ENCODE peak calls at places on chromosomes 5 and 9, in five cellular contexts. U is CD8-positive, alpha-beta T cell; Q is HCT116; C is ovary; L is effector memory CD4-positive, alpha-beta T cell. K is an unnamed sample.

GRCh38 chr5:116446356-116447005 is 128.1 kb downstream of the SEMA6A start:
- DNase-seq in U (no peak), Q (no peak), C (no peak), L (no peak), K (no peak)

GRCh38 chr5:77859306-77859705 is 83.2 kb upstream of the TBCA start:
- DNase-seq in U (no peak), Q (no peak), C (no peak), L (no peak), K (no peak)

GRCh38 chr5:171342362-171343111 is 33.5 kb downstream of the TLX3 start:
- DNase-seq in U (peak; percentile 30), Q (peak; percentile 64), C (no peak), L (peak; percentile 15), K (no peak)

GRCh38 chr9:73548201-73548600 is 396.5 kb downstream of the ANXA1 start:
- DNase-seq in U (no peak), Q (no peak), C (no peak), L (no peak), K (no peak)

GRCh38 chr9:35367451-35367850 is 122.5 kb upstream of the RUSC2 start:
- DNase-seq in U (no peak), Q (no peak), C (no peak), L (no peak), K (no peak)

GRCh38 chr9:110069326-110070248 is 138.4 kb downstream of the C9orf152 start:
- DNase-seq in U (no peak), Q (no peak), C (no peak), L (no peak), K (no peak)

GRCh38 chr5:69493235-69493925 is 790 bp downstream of the OCLN start:
- DNase-seq in U (no peak), Q (no peak), C (no peak), L (no peak), K (no peak)

GRCh38 chr5:154756871-154757646 is 1.9 kb downstream of the LARP1 start:
- DNase-seq in U (peak; percentile 43), Q (no peak), C (peak; percentile 74), L (peak; percentile 25), K (peak; percentile 67)

GRCh38 chr9:121048175-121048574 is 1.9 kb downstream of the C5 start:
- DNase-seq in U (no peak), Q (no peak), C (no peak), L (no peak), K (no peak)

GRCh38 chr5:157710887-157711286 is 20.3 kb upstream of the THG1L start:
- DNase-seq in U (no peak), Q (no peak), C (no peak), L (no peak), K (no peak)

GRCh38 chr5:44870430-44870829 is 61.7 kb downstream of the MRPS30 start:
- DNase-seq in U (no peak), Q (no peak), C (no peak), L (no peak), K (no peak)

GRCh38 chr5:11803436-11803835 is 100.8 kb downstream of the CTNND2 start:
- DNase-seq in U (no peak), Q (no peak), C (no peak), L (no peak), K (no peak)

GRCh38 chr9:87910821-87911220 is 6.9 kb upstream of the SPATA31C1 start:
- DNase-seq in U (no peak), Q (no peak), C (no peak), L (no peak), K (no peak)

GRCh38 chr5:11182441-11183080 is 421.5 kb upstream of the DAP start:
- DNase-seq in U (no peak), Q (peak; percentile 18), C (no peak), L (no peak), K (no peak)

GRCh38 chr9:98142182-98142924 is 23.3 kb upstream of the TRIM14 start:
- DNase-seq in U (no peak), Q (no peak), C (no peak), L (no peak), K (no peak)

GRCh38 chr5:1273745-1274144 is 21.1 kb downstream of the TERT start:
- DNase-seq in U (no peak), Q (no peak), C (no peak), L (no peak), K (no peak)
- H3K9me3 ChIP-seq in U (no peaks in the 10 kb centered on the region), Q (no peaks in the 10 kb centered on the region), C (no peaks in the 10 kb centered on the region), L (no peaks in the 10 kb centered on the region), K (no peaks in the 10 kb centered on the region)

GRCh38 chr9:30944741-30945280 is 1439.6 kb upstream of the ACO1 start:
- DNase-seq in U (no peak), Q (no peak), C (no peak), L (no peak), K (no peak)
- H3K9me3 ChIP-seq in U (no peaks in the 10 kb centered on the region), Q (no peaks in the 10 kb centered on the region), C (no peaks in the 10 kb centered on the region), L (no peaks in the 10 kb centered on the region), K (no peaks in the 10 kb centered on the region)

GRCh38 chr9:37618817-37619216 is 26.4 kb upstream of the TOMM5 start:
- DNase-seq in U (no peak), Q (no peak), C (no peak), L (no peak), K (no peak)
- H3K9me3 ChIP-seq in U (no peaks in the 10 kb centered on the region), Q (no peaks in the 10 kb centered on the region), C (no peaks in the 10 kb centered on the region), L (no peaks in the 10 kb centered on the region), K (no peaks in the 10 kb centered on the region)

GRCh38 chr9:135919318-135919717 is 12.0 kb upstream of the CAMSAP1 start:
- DNase-seq in U (no peak), Q (no peak), C (no peak), L (no peak), K (no peak)

GRCh38 chr9:135920973-135921585 is 13.7 kb upstream of the CAMSAP1 start:
- DNase-seq in U (no peak), Q (no peak), C (no peak), L (no peak), K (no peak)

GRCh38 chr9:135914921-135915320 is 7.6 kb upstream of the CAMSAP1 start:
- DNase-seq in U (no peak), Q (no peak), C (no peak), L (no peak), K (no peak)

GRCh38 chr9:135920256-135920930 is 13.0 kb upstream of the CAMSAP1 start:
- DNase-seq in U (no peak), Q (no peak), C (no peak), L (no peak), K (no peak)

DNA sequence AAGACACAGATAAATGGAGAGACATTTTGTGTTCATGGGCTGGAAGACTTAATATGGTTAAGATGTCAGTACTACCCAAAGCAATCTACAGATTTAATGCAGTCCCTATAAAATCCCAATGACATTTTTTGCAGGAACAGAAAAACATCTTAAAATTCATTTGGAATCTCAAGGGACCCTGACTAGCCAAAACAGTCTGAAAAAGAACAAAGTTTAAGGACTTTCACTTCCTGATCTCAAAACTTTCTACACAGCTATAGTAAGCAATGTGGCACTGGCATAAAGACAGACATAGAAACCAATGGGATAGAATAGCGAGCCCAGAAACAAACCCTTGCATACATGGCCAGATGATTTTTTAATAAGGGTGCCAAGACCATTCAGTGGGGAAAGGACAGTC is 9.7 kb upstream of the CAMSAP1 start:
- DNase-seq in U (no peak), Q (no peak), C (no peak), L (no peak), K (no peak)
- H3K9me3 ChIP-seq in U (no peaks in the 10 kb centered on the region), Q (peaks cover 8% of the 10 kb centered on the region), C (no peaks in the 10 kb centered on the region), L (peaks cover 16% of the 10 kb centered on the region), K (peaks cover 9% of the 10 kb centered on the region)

GRCh38 chr5:103793595-103794182 is 231.1 kb upstream of the NUDT12 start:
- DNase-seq in U (no peak), Q (no peak), C (no peak), L (no peak), K (no peak)
- H3K9me3 ChIP-seq in U (peaks cover 5% of the 10 kb centered on the region), Q (peaks cover 5% of the 10 kb centered on the region), C (no peaks in the 10 kb centered on the region), L (peaks cover 5% of the 10 kb centered on the region), K (no peaks in the 10 kb centered on the region)

DNA sequence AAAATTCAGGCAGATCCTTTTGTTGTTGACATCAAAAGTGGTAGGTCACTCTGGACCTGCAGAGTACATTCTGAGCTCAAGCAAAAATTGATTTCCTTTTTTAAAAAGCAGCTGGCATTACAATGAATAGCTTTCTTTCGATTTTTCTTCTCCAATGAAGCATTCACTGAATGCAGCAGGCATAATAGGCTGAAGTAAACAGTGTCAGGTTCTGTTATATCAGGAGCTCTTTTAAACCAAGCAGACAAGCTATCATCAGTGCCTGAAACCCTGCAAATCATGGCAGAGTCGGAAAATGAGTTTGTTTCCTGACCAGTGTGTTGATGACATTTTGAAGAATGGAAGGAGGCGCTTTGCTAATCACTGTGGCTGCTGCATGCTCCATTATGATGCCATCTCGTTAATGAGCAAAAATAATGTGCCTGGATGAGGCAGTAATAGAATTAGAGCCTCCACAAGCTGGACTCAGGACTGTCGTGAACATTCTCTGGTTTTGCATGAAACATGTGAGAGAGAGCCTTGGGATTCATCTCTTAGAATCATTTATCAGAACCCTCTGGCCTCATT is 284.5 kb downstream of the ZNF608 start:
- DNase-seq in U (no peak), Q (no peak), C (no peak), L (no peak), K (no peak)
- H3K9me3 ChIP-seq in U (no peaks in the 10 kb centered on the region), Q (peaks cover 3% of the 10 kb centered on the region), C (no peaks in the 10 kb centered on the region), L (no peaks in the 10 kb centered on the region), K (no peaks in the 10 kb centered on the region)

DNA sequence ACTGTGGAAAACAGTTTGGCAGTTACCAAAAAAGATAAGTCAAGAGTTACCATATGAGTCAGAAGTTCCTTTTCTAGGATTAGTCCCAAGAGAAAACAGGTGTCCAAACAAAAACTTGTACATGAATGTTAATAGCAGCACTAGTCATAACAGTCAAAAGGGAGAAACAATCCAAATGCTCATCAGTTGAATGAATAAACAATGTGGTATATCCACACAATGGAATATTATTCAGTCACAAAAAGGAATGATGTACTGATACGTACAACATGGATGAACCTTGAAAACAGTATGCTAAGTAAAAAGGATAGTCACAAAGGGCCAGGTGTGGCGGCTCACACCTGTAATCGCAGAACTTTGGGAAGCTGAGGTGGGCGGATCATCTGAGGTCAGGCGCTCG is 7.9 kb downstream of the ZNF510 start:
- DNase-seq in U (no peak), Q (no peak), C (no peak), L (no peak), K (no peak)
- H3K9me3 ChIP-seq in U (peaks cover 30% of the 10 kb centered on the region), Q (peaks cover 23% of the 10 kb centered on the region), C (peaks cover 3% of the 10 kb centered on the region), L (peaks cover 36% of the 10 kb centered on the region), K (peaks cover 66% of the 10 kb centered on the region)

GRCh38 chr9:137341227-137341626 is 39.2 kb upstream of the NRARP start:
- DNase-seq in U (no peak), Q (no peak), C (no peak), L (no peak), K (no peak)

GRCh38 chr9:137336735-137337134 is 34.7 kb upstream of the NRARP start:
- DNase-seq in U (no peak), Q (no peak), C (no peak), L (no peak), K (no peak)

GRCh38 chr9:137339606-137340462 is 37.8 kb upstream of the NRARP start:
- DNase-seq in U (no peak), Q (no peak), C (no peak), L (no peak), K (no peak)

GRCh38 chr9:137342482-137342881 is 40.4 kb upstream of the NRARP start:
- DNase-seq in U (no peak), Q (no peak), C (no peak), L (no peak), K (no peak)

GRCh38 chr9:137339045-137339444 is 37.0 kb upstream of the NRARP start:
- DNase-seq in U (no peak), Q (no peak), C (no peak), L (no peak), K (no peak)
- H3K9me3 ChIP-seq in U (no peaks in the 10 kb centered on the region), Q (peaks cover 3% of the 10 kb centered on the region), C (no peaks in the 10 kb centered on the region), L (no peaks in the 10 kb centered on the region), K (no peaks in the 10 kb centered on the region)

K was measured in naive thymus-derived CD4-positive, alpha-beta T cell.